ENCODE peak calls at places on chromosome 22, in six cellular contexts. One of them, this sample, is unnamed.

GRCh38 chr22:46010177-46010867 is 33.4 kb upstream of the WNT7B start:
- DNase-seq in GM10248: no peak
- DNase-seq in CD8-positive, alpha-beta T cell: no peak
- DNase-seq in osteocyte: no peak
- DNase-seq in psoas muscle: no peak
- DNase-seq in GM12865: no peak
- DNase-seq in this sample: no peak

GRCh38 chr22:22593964-22594656 is 35.0 kb upstream of the PRAME start:
- DNase-seq in GM10248: peak
- DNase-seq in CD8-positive, alpha-beta T cell: peak
- DNase-seq in osteocyte: peak
- DNase-seq in psoas muscle: no peak
- DNase-seq in GM12865: peak
- DNase-seq in this sample: peak

GRCh38 chr22:17862646-17863181 is 88.4 kb upstream of the BID start:
- DNase-seq in GM10248: no peak
- DNase-seq in CD8-positive, alpha-beta T cell: no peak
- DNase-seq in osteocyte: no peak
- DNase-seq in psoas muscle: no peak
- DNase-seq in GM12865: no peak
- DNase-seq in this sample: no peak

GRCh38 chr22:30210235-30210831 is 36.2 kb downstream of the LIF start:
- DNase-seq in GM10248: no peak
- DNase-seq in CD8-positive, alpha-beta T cell: no peak
- DNase-seq in osteocyte: no peak
- DNase-seq in psoas muscle: no peak
- DNase-seq in GM12865: no peak
- DNase-seq in this sample: no peak

GRCh38 chr22:11627798-11628650 is 3900.0 kb upstream of the OR11H1 start:
- DNase-seq in GM10248: no peak
- DNase-seq in CD8-positive, alpha-beta T cell: no peak
- DNase-seq in osteocyte: peak
- DNase-seq in psoas muscle: peak
- DNase-seq in GM12865: no peak
- DNase-seq in this sample: peak

GRCh38 chr22:24207264-24208011 is 26.2 kb downstream of the SUSD2 start:
- DNase-seq in GM10248: no peak
- DNase-seq in CD8-positive, alpha-beta T cell: no peak
- DNase-seq in osteocyte: no peak
- DNase-seq in psoas muscle: no peak
- DNase-seq in GM12865: no peak
- DNase-seq in this sample: no peak

GRCh38 chr22:26484360-26484706 is 656 bp downstream of the SRRD start:
- DNase-seq in GM10248: no peak
- DNase-seq in CD8-positive, alpha-beta T cell: no peak
- DNase-seq in osteocyte: no peak
- DNase-seq in psoas muscle: no peak
- DNase-seq in GM12865: peak
- DNase-seq in this sample: no peak

GRCh38 chr22:48099671-48100070 is 1337.2 kb downstream of the TBC1D22A start:
- DNase-seq in GM10248: no peak
- DNase-seq in CD8-positive, alpha-beta T cell: no peak
- DNase-seq in osteocyte: peak
- DNase-seq in psoas muscle: no peak
- DNase-seq in GM12865: no peak
- DNase-seq in this sample: no peak

GRCh38 chr22:29012923-29013322 is 48.7 kb downstream of the C22orf31 start:
- DNase-seq in GM10248: no peak
- DNase-seq in CD8-positive, alpha-beta T cell: no peak
- DNase-seq in osteocyte: no peak
- DNase-seq in psoas muscle: no peak
- DNase-seq in GM12865: no peak
- DNase-seq in this sample: no peak

GRCh38 chr22:40026641-40027040 is 31.9 kb downstream of the FAM83F start:
- DNase-seq in GM10248: no peak
- DNase-seq in CD8-positive, alpha-beta T cell: no peak
- DNase-seq in osteocyte: no peak
- DNase-seq in psoas muscle: no peak
- DNase-seq in GM12865: no peak
- DNase-seq in this sample: no peak

GRCh38 chr22:47547881-47548630 is 785.6 kb downstream of the TBC1D22A start:
- DNase-seq in GM10248: no peak
- DNase-seq in CD8-positive, alpha-beta T cell: no peak
- DNase-seq in osteocyte: peak
- DNase-seq in psoas muscle: no peak
- DNase-seq in GM12865: no peak
- DNase-seq in this sample: no peak

GRCh38 chr22:46678785-46679700 is 58.9 kb downstream of the GRAMD4 start:
- DNase-seq in GM10248: no peak
- DNase-seq in CD8-positive, alpha-beta T cell: no peak
- DNase-seq in osteocyte: no peak
- DNase-seq in psoas muscle: no peak
- DNase-seq in GM12865: no peak
- DNase-seq in this sample: no peak

GRCh38 chr22:27989758-27990450 is 70.8 kb upstream of the PITPNB start:
- DNase-seq in GM10248: no peak
- DNase-seq in CD8-positive, alpha-beta T cell: no peak
- DNase-seq in osteocyte: peak
- DNase-seq in psoas muscle: no peak
- DNase-seq in GM12865: no peak
- DNase-seq in this sample: no peak

GRCh38 chr22:17578129-17578754 is 14.9 kb downstream of the SLC25A18 start:
- DNase-seq in GM10248: no peak
- DNase-seq in CD8-positive, alpha-beta T cell: no peak
- DNase-seq in osteocyte: no peak
- DNase-seq in psoas muscle: peak
- DNase-seq in GM12865: no peak
- DNase-seq in this sample: no peak

GRCh38 chr22:42905702-42906183 is 48.7 kb upstream of the ARFGAP3 start:
- DNase-seq in GM10248: no peak
- DNase-seq in CD8-positive, alpha-beta T cell: no peak
- DNase-seq in osteocyte: no peak
- DNase-seq in psoas muscle: peak
- DNase-seq in GM12865: no peak
- DNase-seq in this sample: no peak

GRCh38 chr22:25495286-25495685 is 69.2 kb upstream of the GRK3 start:
- DNase-seq in GM10248: no peak
- DNase-seq in CD8-positive, alpha-beta T cell: no peak
- DNase-seq in osteocyte: no peak
- DNase-seq in psoas muscle: no peak
- DNase-seq in GM12865: no peak
- DNase-seq in this sample: no peak

GRCh38 chr22:36745301-36745995 is 30.5 kb downstream of the IFT27 start:
- DNase-seq in GM10248: no peak
- DNase-seq in CD8-positive, alpha-beta T cell: no peak
- DNase-seq in osteocyte: peak
- DNase-seq in psoas muscle: no peak
- DNase-seq in GM12865: no peak
- DNase-seq in this sample: no peak

GRCh38 chr22:25702046-25702445 is 39.9 kb upstream of the MYO18B start:
- DNase-seq in GM10248: peak
- DNase-seq in CD8-positive, alpha-beta T cell: no peak
- DNase-seq in osteocyte: no peak
- DNase-seq in psoas muscle: no peak
- DNase-seq in GM12865: peak
- DNase-seq in this sample: peak

GRCh38 chr22:31929126-31929928 is 15.0 kb upstream of the YWHAH start:
- DNase-seq in GM10248: no peak
- DNase-seq in CD8-positive, alpha-beta T cell: no peak
- DNase-seq in osteocyte: no peak
- DNase-seq in psoas muscle: peak
- DNase-seq in GM12865: no peak
- DNase-seq in this sample: no peak

GRCh38 chr22:49549851-49550430 is 277.7 kb downstream of the BRD1 start:
- DNase-seq in GM10248: no peak
- DNase-seq in CD8-positive, alpha-beta T cell: no peak
- DNase-seq in osteocyte: no peak
- DNase-seq in psoas muscle: no peak
- DNase-seq in GM12865: no peak
- DNase-seq in this sample: no peak

GRCh38 chr22:40107244-40107643 is 70.5 kb upstream of the TNRC6B start:
- DNase-seq in GM10248: peak
- DNase-seq in CD8-positive, alpha-beta T cell: no peak
- DNase-seq in osteocyte: no peak
- DNase-seq in psoas muscle: no peak
- DNase-seq in GM12865: no peak
- DNase-seq in this sample: peak

GRCh38 chr22:47393191-47393590 is 630.7 kb downstream of the TBC1D22A start:
- DNase-seq in GM10248: no peak
- DNase-seq in CD8-positive, alpha-beta T cell: no peak
- DNase-seq in osteocyte: no peak
- DNase-seq in psoas muscle: no peak
- DNase-seq in GM12865: no peak
- DNase-seq in this sample: no peak

GRCh38 chr22:35609761-35610160 is 7.4 kb downstream of the MB start:
- DNase-seq in GM10248: no peak
- DNase-seq in CD8-positive, alpha-beta T cell: no peak
- DNase-seq in osteocyte: no peak
- DNase-seq in psoas muscle: no peak
- DNase-seq in GM12865: no peak
- DNase-seq in this sample: no peak

GRCh38 chr22:21681566-21682370 is 16.0 kb downstream of the PPIL2 start:
- DNase-seq in GM10248: no peak
- DNase-seq in CD8-positive, alpha-beta T cell: no peak
- DNase-seq in osteocyte: no peak
- DNase-seq in psoas muscle: no peak
- DNase-seq in GM12865: no peak
- DNase-seq in this sample: no peak

GRCh38 chr22:21621891-21622623 is 7.8 kb downstream of the YDJC start:
- DNase-seq in GM10248: no peak
- DNase-seq in CD8-positive, alpha-beta T cell: no peak
- DNase-seq in osteocyte: no peak
- DNase-seq in psoas muscle: no peak
- DNase-seq in GM12865: no peak
- DNase-seq in this sample: no peak

GRCh38 chr22:50718352-50718709 is 19.7 kb upstream of the ACR start:
- DNase-seq in GM10248: no peak
- DNase-seq in CD8-positive, alpha-beta T cell: no peak
- DNase-seq in osteocyte: no peak
- DNase-seq in psoas muscle: no peak
- DNase-seq in GM12865: no peak
- DNase-seq in this sample: no peak

GRCh38 chr22:50715776-50716175 is 22.2 kb upstream of the ACR start:
- DNase-seq in GM10248: no peak
- DNase-seq in CD8-positive, alpha-beta T cell: no peak
- DNase-seq in osteocyte: no peak
- DNase-seq in psoas muscle: no peak
- DNase-seq in GM12865: no peak
- DNase-seq in this sample: no peak

GRCh38 chr22:50719814-50720300 is 18.1 kb upstream of the ACR start:
- DNase-seq in GM10248: no peak
- DNase-seq in CD8-positive, alpha-beta T cell: no peak
- DNase-seq in osteocyte: no peak
- DNase-seq in psoas muscle: no peak
- DNase-seq in GM12865: no peak
- DNase-seq in this sample: no peak

GRCh38 chr22:50716291-50717024 is 21.5 kb upstream of the ACR start:
- DNase-seq in GM10248: no peak
- DNase-seq in CD8-positive, alpha-beta T cell: no peak
- DNase-seq in osteocyte: no peak
- DNase-seq in psoas muscle: no peak
- DNase-seq in GM12865: no peak
- DNase-seq in this sample: no peak

GRCh38 chr22:50717709-50718351 is 20.2 kb upstream of the ACR start:
- DNase-seq in GM10248: no peak
- DNase-seq in CD8-positive, alpha-beta T cell: no peak
- DNase-seq in osteocyte: no peak
- DNase-seq in psoas muscle: no peak
- DNase-seq in GM12865: no peak
- DNase-seq in this sample: no peak
- TF ChIP-seq CTCF in GM10248: no peak
- TF ChIP-seq CTCF in CD8-positive, alpha-beta T cell: no peak
- TF ChIP-seq CTCF in osteocyte: no peak
- TF ChIP-seq CTCF in psoas muscle: peak
- TF ChIP-seq CTCF in GM12865: no peak
- TF ChIP-seq CTCF in this sample: no peak

GRCh38 chr22:38984224-38984623 is 2.1 kb downstream of the APOBEC3B start:
- DNase-seq in GM10248: no peak
- DNase-seq in CD8-positive, alpha-beta T cell: no peak
- DNase-seq in osteocyte: no peak
- DNase-seq in psoas muscle: no peak
- DNase-seq in GM12865: peak
- DNase-seq in this sample: no peak

GRCh38 chr22:38982008-38982927 is at the start of gene APOBEC3B:
- DNase-seq in GM10248: peak
- DNase-seq in CD8-positive, alpha-beta T cell: peak
- DNase-seq in osteocyte: peak
- DNase-seq in psoas muscle: peak
- DNase-seq in GM12865: peak
- DNase-seq in this sample: peak

GRCh38 chr22:38981659-38982007 is 514 bp upstream of the APOBEC3B start:
- DNase-seq in GM10248: no peak
- DNase-seq in CD8-positive, alpha-beta T cell: no peak
- DNase-seq in osteocyte: no peak
- DNase-seq in psoas muscle: peak
- DNase-seq in GM12865: peak
- DNase-seq in this sample: no peak

GRCh38 chr22:38986629-38987028 is 4.5 kb downstream of the APOBEC3B start:
- DNase-seq in GM10248: no peak
- DNase-seq in CD8-positive, alpha-beta T cell: no peak
- DNase-seq in osteocyte: no peak
- DNase-seq in psoas muscle: peak
- DNase-seq in GM12865: no peak
- DNase-seq in this sample: no peak

GRCh38 chr22:38981005-38981658 is 1.0 kb upstream of the APOBEC3B start:
- DNase-seq in GM10248: no peak
- DNase-seq in CD8-positive, alpha-beta T cell: no peak
- DNase-seq in osteocyte: no peak
- DNase-seq in psoas muscle: peak
- DNase-seq in GM12865: peak
- DNase-seq in this sample: no peak
- TF ChIP-seq CTCF in GM10248: peak
- TF ChIP-seq CTCF in CD8-positive, alpha-beta T cell: no peak
- TF ChIP-seq CTCF in osteocyte: peak
- TF ChIP-seq CTCF in psoas muscle: no peak
- TF ChIP-seq CTCF in GM12865: peak
- TF ChIP-seq CTCF in this sample: peak

DNA sequence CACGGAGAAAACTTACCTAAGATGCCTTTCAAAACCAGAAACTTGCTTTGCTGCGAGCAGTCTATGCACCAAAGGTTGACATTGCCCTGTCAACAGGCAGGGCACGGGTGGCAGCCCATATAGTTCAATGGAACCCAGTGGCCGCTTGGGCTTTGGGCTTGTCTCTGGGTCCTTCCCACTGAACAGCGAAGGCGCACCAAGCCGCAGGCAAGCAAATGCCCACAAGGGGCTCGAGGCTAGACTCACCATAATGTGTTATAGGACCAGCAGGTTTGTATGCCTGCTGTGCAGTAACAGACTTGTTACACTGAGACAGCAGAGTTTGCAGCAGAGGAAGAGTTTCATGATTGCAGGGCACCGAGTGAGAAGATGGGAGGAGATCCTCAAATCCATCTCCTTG is 20.3 kb downstream of the CLDN5 start:
- DNase-seq in GM10248: no peak
- DNase-seq in CD8-positive, alpha-beta T cell: no peak
- DNase-seq in osteocyte: no peak
- DNase-seq in psoas muscle: no peak
- DNase-seq in GM12865: no peak
- DNase-seq in this sample: no peak
- TF ChIP-seq CTCF in GM10248: no peak
- TF ChIP-seq CTCF in CD8-positive, alpha-beta T cell: no peak
- TF ChIP-seq CTCF in osteocyte: no peak
- TF ChIP-seq CTCF in psoas muscle: no peak
- TF ChIP-seq CTCF in GM12865: no peak
- TF ChIP-seq CTCF in this sample: no peak

GRCh38 chr22:44620129-44620840 is 81.7 kb upstream of the PRR5 start:
- DNase-seq in GM10248: peak
- DNase-seq in CD8-positive, alpha-beta T cell: peak
- DNase-seq in osteocyte: peak
- DNase-seq in psoas muscle: peak
- DNase-seq in GM12865: peak
- DNase-seq in this sample: peak
- TF ChIP-seq CTCF in GM10248: no peak
- TF ChIP-seq CTCF in CD8-positive, alpha-beta T cell: no peak
- TF ChIP-seq CTCF in osteocyte: no peak
- TF ChIP-seq CTCF in psoas muscle: no peak
- TF ChIP-seq CTCF in GM12865: no peak
- TF ChIP-seq CTCF in this sample: no peak

This sample was measured in GM20000.